ENCODE peak calls at places on chromosomes 3 and 15, in five cellular contexts. One of them, this sample, is unnamed.

GRCh38 chr15:99151156-99151555 is 46.3 kb downstream of the SYNM start:
- DNase-seq in transverse colon: no peak
- DNase-seq in left ventricle myocardium inferior: no peak
- DNase-seq in colonic mucosa: no peak
- DNase-seq in astrocyte: no peak
- DNase-seq in this sample: no peak

GRCh38 chr3:144921710-144922109 is 950.1 kb downstream of the DIPK2A start:
- DNase-seq in left ventricle myocardium inferior: no peak
- DNase-seq in transverse colon: no peak
- DNase-seq in astrocyte: no peak
- DNase-seq in colonic mucosa: no peak
- DNase-seq in this sample: no peak

GRCh38 chr3:171760475-171760874 is 49.8 kb downstream of the PLD1 start:
- DNase-seq in astrocyte: no peak
- DNase-seq in colonic mucosa: no peak
- DNase-seq in left ventricle myocardium inferior: no peak
- DNase-seq in transverse colon: no peak
- DNase-seq in this sample: no peak

GRCh38 chr3:53221345-53221744 is 34.5 kb downstream of the TKT start:
- DNase-seq in astrocyte: no peak
- DNase-seq in colonic mucosa: no peak
- DNase-seq in transverse colon: no peak
- DNase-seq in left ventricle myocardium inferior: no peak
- DNase-seq in this sample: no peak

GRCh38 chr3:156409694-156410093 is 145.2 kb downstream of the SSR3 start:
- DNase-seq in transverse colon: no peak
- DNase-seq in left ventricle myocardium inferior: no peak
- DNase-seq in colonic mucosa: no peak
- DNase-seq in astrocyte: peak; percentile 65
- DNase-seq in this sample: no peak

GRCh38 chr3:120909602-120909878 is 1.5 kb downstream of the STXBP5L start:
- DNase-seq in colonic mucosa: no peak
- DNase-seq in astrocyte: no peak
- DNase-seq in left ventricle myocardium inferior: no peak
- DNase-seq in transverse colon: no peak
- DNase-seq in this sample: no peak

GRCh38 chr3:154862265-154862664 is 217.9 kb upstream of the MME start:
- DNase-seq in left ventricle myocardium inferior: no peak
- DNase-seq in transverse colon: no peak
- DNase-seq in astrocyte: peak; percentile 60
- DNase-seq in colonic mucosa: no peak
- DNase-seq in this sample: no peak

GRCh38 chr3:67706934-67707333 is 52.5 kb upstream of the SUCLG2 start:
- DNase-seq in astrocyte: no peak
- DNase-seq in transverse colon: no peak
- DNase-seq in left ventricle myocardium inferior: no peak
- DNase-seq in colonic mucosa: no peak
- DNase-seq in this sample: no peak

GRCh38 chr3:157572559-157573270 is 69.5 kb upstream of the VEPH1 start:
- DNase-seq in left ventricle myocardium inferior: no peak
- DNase-seq in colonic mucosa: peak; percentile 36
- DNase-seq in transverse colon: peak; percentile 14
- DNase-seq in astrocyte: peak; percentile 24
- DNase-seq in this sample: no peak

GRCh38 chr15:100073982-100074381 is 267.8 kb downstream of the ADAMTS17 start:
- DNase-seq in astrocyte: no peak
- DNase-seq in colonic mucosa: no peak
- DNase-seq in left ventricle myocardium inferior: no peak
- DNase-seq in transverse colon: no peak
- DNase-seq in this sample: no peak

GRCh38 chr15:65991721-65992472 is 122.6 kb downstream of the RAB11A start:
- DNase-seq in colonic mucosa: no peak
- DNase-seq in transverse colon: no peak
- DNase-seq in left ventricle myocardium inferior: no peak
- DNase-seq in astrocyte: no peak
- DNase-seq in this sample: no peak

GRCh38 chr3:12991481-12991837 is 81.8 kb downstream of the IQSEC1 start:
- DNase-seq in left ventricle myocardium inferior: no peak
- DNase-seq in astrocyte: no peak
- DNase-seq in colonic mucosa: no peak
- DNase-seq in transverse colon: no peak
- DNase-seq in this sample: no peak

GRCh38 chr15:82294061-82294690 is 31.6 kb downstream of the SAXO2 start:
- DNase-seq in colonic mucosa: no peak
- DNase-seq in astrocyte: no peak
- DNase-seq in transverse colon: no peak
- DNase-seq in left ventricle myocardium inferior: no peak
- DNase-seq in this sample: no peak

GRCh38 chr3:57803647-57804081 is 47.6 kb downstream of the SLMAP start:
- DNase-seq in colonic mucosa: peak; percentile 77
- DNase-seq in transverse colon: peak; percentile 28
- DNase-seq in astrocyte: peak; percentile 92
- DNase-seq in left ventricle myocardium inferior: no peak
- DNase-seq in this sample: peak; percentile 63

GRCh38 chr15:59918994-59919951 is 84.8 kb upstream of the FOXB1 start:
- DNase-seq in astrocyte: peak; percentile 81
- DNase-seq in transverse colon: no peak
- DNase-seq in left ventricle myocardium inferior: no peak
- DNase-seq in colonic mucosa: no peak
- DNase-seq in this sample: no peak

GRCh38 chr15:77982127-77982490 is 95.4 kb downstream of the TBC1D2B start:
- DNase-seq in transverse colon: no peak
- DNase-seq in left ventricle myocardium inferior: no peak
- DNase-seq in astrocyte: no peak
- DNase-seq in colonic mucosa: no peak
- DNase-seq in this sample: no peak

GRCh38 chr3:183301937-183302580 is 49.0 kb downstream of the B3GNT5 start:
- DNase-seq in transverse colon: no peak
- DNase-seq in left ventricle myocardium inferior: no peak
- DNase-seq in astrocyte: no peak
- DNase-seq in colonic mucosa: no peak
- DNase-seq in this sample: no peak

GRCh38 chr3:64163755-64164148 is 61.5 kb downstream of the PRICKLE2 start:
- DNase-seq in astrocyte: peak; percentile 89
- DNase-seq in left ventricle myocardium inferior: no peak
- DNase-seq in colonic mucosa: no peak
- DNase-seq in transverse colon: no peak
- DNase-seq in this sample: no peak

GRCh38 chr3:115899535-115899934 is 276.2 kb downstream of the GAP43 start:
- DNase-seq in colonic mucosa: no peak
- DNase-seq in left ventricle myocardium inferior: no peak
- DNase-seq in astrocyte: no peak
- DNase-seq in transverse colon: no peak
- DNase-seq in this sample: no peak
- H3K4me1 ChIP-seq in colonic mucosa: no peaks in the 10 kb centered on the region
- H3K4me1 ChIP-seq in left ventricle myocardium inferior: no peaks in the 10 kb centered on the region
- H3K4me1 ChIP-seq in astrocyte: no peaks in the 10 kb centered on the region
- H3K4me1 ChIP-seq in transverse colon: no peaks in the 10 kb centered on the region
- H3K4me1 ChIP-seq in this sample: no peaks in the 10 kb centered on the region

GRCh38 chr3:73546961-73547360 is 77.8 kb downstream of the PDZRN3 start:
- DNase-seq in colonic mucosa: no peak
- DNase-seq in transverse colon: no peak
- DNase-seq in left ventricle myocardium inferior: no peak
- DNase-seq in astrocyte: peak; percentile 98
- DNase-seq in this sample: no peak
- H3K27ac ChIP-seq in colonic mucosa: peak overlapping the region; percentile 37
- H3K27ac ChIP-seq in transverse colon: peak overlapping the region; percentile 74
- H3K27ac ChIP-seq in left ventricle myocardium inferior: peak overlapping the region; percentile 54
- H3K27ac ChIP-seq in astrocyte: peak overlapping the region; percentile 81
- H3K27ac ChIP-seq in this sample: peak overlapping the region; percentile 72

GRCh38 chr15:63944681-63944955 is 101.7 kb downstream of the DAPK2 start:
- DNase-seq in astrocyte: no peak
- DNase-seq in colonic mucosa: peak; percentile 13
- DNase-seq in transverse colon: no peak
- DNase-seq in left ventricle myocardium inferior: no peak
- DNase-seq in this sample: no peak
- TF ChIP-seq CTCF in astrocyte: no peak
- TF ChIP-seq CTCF in colonic mucosa: no peak
- TF ChIP-seq CTCF in transverse colon: no peak
- TF ChIP-seq CTCF in left ventricle myocardium inferior: no peak
- TF ChIP-seq CTCF in this sample: no peak

DNA sequence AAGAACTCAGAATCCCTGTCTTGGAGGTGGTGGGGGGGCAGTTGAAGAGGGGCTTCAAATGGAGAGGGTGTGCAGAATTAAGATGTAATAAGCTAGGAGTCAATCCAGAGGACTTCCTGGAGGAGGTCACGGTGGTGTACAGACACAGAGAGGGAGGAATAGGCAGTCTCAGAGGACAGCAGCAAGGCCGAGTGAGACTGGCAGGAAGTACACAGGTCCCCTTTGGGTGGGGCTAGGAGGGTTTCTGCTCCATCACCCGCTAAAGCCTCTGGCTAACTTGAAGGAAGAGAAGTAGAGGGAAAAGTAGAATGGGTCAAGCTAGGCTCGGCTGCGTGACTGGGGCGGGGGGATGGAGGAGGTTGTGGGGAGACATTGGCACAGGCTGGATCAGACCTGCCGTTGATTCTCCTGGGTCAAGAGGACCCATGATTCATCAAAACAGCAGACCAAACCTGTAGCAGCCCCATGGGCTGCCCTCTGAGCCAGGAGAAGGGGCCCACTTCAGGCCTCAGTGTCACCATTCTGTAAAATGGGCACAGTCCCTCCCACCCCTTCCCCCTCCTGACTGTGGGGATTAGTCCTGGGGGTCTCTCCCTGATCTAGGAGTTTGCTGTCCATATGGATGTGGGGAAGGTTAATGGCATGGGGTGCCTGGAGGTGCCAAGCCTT is 16.9 kb downstream of the CSPG4 start:
- DNase-seq in astrocyte: no peak
- DNase-seq in colonic mucosa: no peak
- DNase-seq in left ventricle myocardium inferior: no peak
- DNase-seq in transverse colon: no peak
- DNase-seq in this sample: no peak
- H3K4me1 ChIP-seq in astrocyte: peaks cover 53% of the 10 kb centered on the region
- H3K4me1 ChIP-seq in colonic mucosa: no peaks in the 10 kb centered on the region
- H3K4me1 ChIP-seq in left ventricle myocardium inferior: peaks cover 72% of the 10 kb centered on the region
- H3K4me1 ChIP-seq in transverse colon: peaks cover 48% of the 10 kb centered on the region
- H3K4me1 ChIP-seq in this sample: no peaks in the 10 kb centered on the region

GRCh38 chr15:64515825-64516224 is 55.4 kb downstream of the ZNF609 start:
- DNase-seq in transverse colon: no peak
- DNase-seq in astrocyte: no peak
- DNase-seq in left ventricle myocardium inferior: no peak
- DNase-seq in colonic mucosa: no peak
- DNase-seq in this sample: no peak
- H3K27ac ChIP-seq in transverse colon: no peak overlapping the region
- H3K27ac ChIP-seq in astrocyte: no peak overlapping the region
- H3K27ac ChIP-seq in left ventricle myocardium inferior: no peak overlapping the region
- H3K27ac ChIP-seq in colonic mucosa: no peak overlapping the region
- H3K27ac ChIP-seq in this sample: no peak overlapping the region

DNA sequence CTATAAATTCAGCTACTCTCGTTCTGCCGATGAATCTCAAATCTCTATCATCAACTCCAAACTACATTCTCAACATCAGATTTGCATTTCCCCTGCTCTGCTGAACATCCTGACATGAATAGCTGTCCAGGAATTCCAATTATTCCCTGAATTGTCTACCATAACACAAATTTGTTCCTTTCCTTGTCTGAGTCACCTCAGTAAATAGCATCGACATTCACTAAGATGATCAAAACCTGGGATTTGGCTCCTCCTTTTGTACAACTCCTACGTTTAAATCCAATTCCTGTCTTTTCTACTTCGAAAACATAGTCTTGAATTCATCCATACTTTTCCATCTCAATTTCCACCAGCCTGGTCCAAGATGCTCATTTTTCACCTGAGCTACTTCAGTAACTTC is 107.0 kb downstream of the GREM1 start:
- DNase-seq in astrocyte: peak; percentile 96
- DNase-seq in colonic mucosa: no peak
- DNase-seq in transverse colon: no peak
- DNase-seq in left ventricle myocardium inferior: no peak
- DNase-seq in this sample: no peak
- TF ChIP-seq CTCF in astrocyte: no peak
- TF ChIP-seq CTCF in colonic mucosa: no peak
- TF ChIP-seq CTCF in transverse colon: no peak
- TF ChIP-seq CTCF in left ventricle myocardium inferior: no peak
- TF ChIP-seq CTCF in this sample: no peak

GRCh38 chr3:45981321-45982038 is 14.1 kb downstream of the FYCO1 start:
- DNase-seq in transverse colon: no peak
- DNase-seq in left ventricle myocardium inferior: no peak
- DNase-seq in astrocyte: peak; percentile 56
- DNase-seq in colonic mucosa: no peak
- DNase-seq in this sample: no peak
- H3K4me1 ChIP-seq in transverse colon: peaks cover 21% of the 10 kb centered on the region
- H3K4me1 ChIP-seq in left ventricle myocardium inferior: peaks cover 68% of the 10 kb centered on the region
- H3K4me1 ChIP-seq in astrocyte: peaks cover 20% of the 10 kb centered on the region
- H3K4me1 ChIP-seq in colonic mucosa: peaks cover 25% of the 10 kb centered on the region
- H3K4me1 ChIP-seq in this sample: peaks cover 27% of the 10 kb centered on the region

DNA sequence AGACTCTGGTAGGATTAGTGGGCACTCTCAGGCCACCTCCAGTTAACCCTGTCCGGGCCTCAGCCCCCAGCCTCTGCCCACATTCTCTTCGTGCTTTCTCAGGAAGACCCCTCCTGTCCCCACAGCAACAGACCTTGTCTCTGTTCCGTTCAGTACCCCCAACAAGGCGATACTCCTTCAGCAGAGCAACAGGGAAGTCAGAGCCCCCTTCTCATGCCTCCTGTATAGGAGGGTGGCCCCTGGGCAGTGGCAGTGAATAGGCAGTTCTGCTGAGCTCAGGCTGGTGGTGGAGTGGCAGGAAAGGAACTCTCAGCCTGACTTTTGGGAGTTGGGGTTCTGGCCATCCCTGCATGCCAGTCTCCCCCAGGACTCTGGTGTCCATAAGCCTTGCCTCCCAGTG is 513 bp downstream of the SEMA3B start:
- DNase-seq in astrocyte: no peak
- DNase-seq in colonic mucosa: no peak
- DNase-seq in transverse colon: no peak
- DNase-seq in left ventricle myocardium inferior: no peak
- DNase-seq in this sample: no peak
- H3K27ac ChIP-seq in astrocyte: no peak overlapping the region
- H3K27ac ChIP-seq in colonic mucosa: peak overlapping the region; percentile 85
- H3K27ac ChIP-seq in transverse colon: peak overlapping the region; percentile 89
- H3K27ac ChIP-seq in left ventricle myocardium inferior: peak overlapping the region; percentile 99
- H3K27ac ChIP-seq in this sample: peak overlapping the region; percentile 97